ENCODE peak calls at places on chromosomes 3 and 15, in ten cellular contexts. D is AG04450, I is endodermal cell, F is heart left ventricle, K is prostate gland, X is GM12878, V is IMR-90, H is GM23248, P is neuronal stem cell, A is adipocyte. N is an unnamed sample.

GRCh38 chr3:177928156-177928555 is 608.1 kb upstream of the KCNMB2 start:
- DNase-seq in H (peak; percentile 82), P (no peak), A (peak; percentile 39), X (no peak), F (no peak), I (no peak), V (peak; percentile 51), K (no peak), D (no peak), N (no peak)

GRCh38 chr15:90248760-90249122 is 615 bp upstream of the TTLL13 start:
- DNase-seq in F (no peak), A (no peak), D (no peak), I (no peak), K (no peak), P (no peak), H (no peak), V (no peak), X (no peak), N (no peak)

GRCh38 chr3:173019378-173019777 is 121.7 kb downstream of the SPATA16 start:
- DNase-seq in K (no peak), X (no peak), D (no peak), H (no peak), P (no peak), V (no peak), I (no peak), F (no peak), A (no peak), N (no peak)

GRCh38 chr15:68310811-68311463 is 33.4 kb downstream of the FEM1B start:
- DNase-seq in X (no peak), K (no peak), H (no peak), I (peak; percentile 46), D (no peak), P (no peak), A (no peak), F (no peak), V (no peak), N (no peak)

GRCh38 chr15:57692709-57693108 is 13.8 kb upstream of the POLR2M start:
- DNase-seq in P (no peak), X (no peak), I (no peak), D (no peak), H (peak; percentile 47), A (peak; percentile 72), V (peak; percentile 12), F (no peak), K (peak; percentile 6), N (no peak)

GRCh38 chr3:119323401-119324107 is 29.4 kb downstream of the ARHGAP31 start:
- DNase-seq in X (no peak), D (no peak), A (no peak), I (peak; percentile 80), H (no peak), P (no peak), V (no peak), F (no peak), K (no peak), N (no peak)

GRCh38 chr3:17602126-17602525 is 140.3 kb downstream of the TBC1D5 start:
- DNase-seq in F (no peak), I (no peak), K (no peak), H (peak; percentile 4), P (no peak), X (no peak), A (no peak), D (no peak), V (peak; percentile 52), N (no peak)

GRCh38 chr3:79558943-79559342 is 208.9 kb downstream of the ROBO1 start:
- DNase-seq in F (no peak), P (no peak), A (no peak), V (no peak), X (no peak), H (no peak), D (no peak), I (no peak), K (no peak), N (no peak)

GRCh38 chr15:48285329-48286214 is 45.7 kb upstream of the DUT start:
- DNase-seq in F (no peak), P (peak; percentile 65), K (peak; percentile 81), D (peak; percentile 82), I (peak; percentile 84), A (peak; percentile 92), V (peak; percentile 92), H (peak; percentile 77), X (peak; percentile 38), N (peak; percentile 74)

GRCh38 chr3:103365467-103365866 is 930.7 kb downstream of the ZPLD1 start:
- DNase-seq in I (no peak), V (no peak), H (no peak), K (no peak), A (no peak), P (no peak), F (no peak), D (no peak), X (no peak), N (no peak)

GRCh38 chr3:157063926-157064325 is 96.0 kb downstream of the CCNL1 start:
- DNase-seq in D (no peak), A (peak; percentile 68), H (no peak), F (no peak), P (no peak), V (peak; percentile 43), I (no peak), X (no peak), K (no peak), N (peak; percentile 50)

DNA sequence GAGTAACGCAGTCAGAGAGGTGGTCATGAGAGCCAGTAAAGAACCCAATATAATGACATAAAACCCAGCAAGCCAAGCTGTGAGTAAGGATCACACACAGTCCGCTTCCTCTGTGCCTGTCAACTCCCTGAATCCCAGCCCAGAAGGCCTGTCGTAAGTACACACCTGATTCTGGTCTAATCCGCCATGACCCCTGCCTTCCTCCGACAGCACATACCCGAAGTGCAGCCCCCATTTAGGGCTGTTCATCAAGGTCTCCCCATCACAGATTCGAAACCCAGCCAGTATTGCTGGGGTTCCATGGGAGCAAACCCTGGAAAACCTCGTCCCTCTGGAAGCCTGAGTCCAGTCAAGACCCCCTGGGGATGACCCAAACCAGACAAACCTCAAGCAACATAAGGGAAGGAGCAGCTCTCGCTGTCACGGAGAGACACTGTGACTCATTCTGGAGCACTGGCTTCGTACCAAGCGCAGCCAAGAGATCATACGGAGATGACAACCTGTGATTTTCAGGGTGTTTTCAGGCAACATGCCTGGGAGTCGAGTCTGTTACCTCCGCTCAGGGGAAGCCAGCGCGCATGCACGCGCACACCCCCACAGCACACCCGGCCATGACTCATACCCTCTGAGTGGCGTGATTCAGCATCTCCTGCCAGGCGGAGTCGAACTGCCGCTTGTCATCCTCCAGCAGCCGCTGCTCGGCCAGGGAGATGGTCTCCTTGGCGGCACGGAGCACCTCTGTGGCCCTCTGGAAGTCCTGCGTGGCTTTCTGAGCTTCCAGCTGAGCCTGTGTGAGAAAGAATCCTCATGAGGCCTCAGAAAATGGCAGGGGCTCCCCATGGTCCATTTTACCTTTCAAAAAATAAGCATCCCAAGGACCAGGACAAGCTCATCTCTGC is 63.0 kb downstream of the SH3BP5 start:
- DNase-seq in D (peak; percentile 76), I (peak; percentile 73), X (no peak), K (no peak), P (no peak), H (peak; percentile 99), V (peak; percentile 96), F (peak; percentile 89), A (peak; percentile 27), N (peak; percentile 92)
- H3K4me3 ChIP-seq in D (no peak overlapping the region), I (no peak overlapping the region), X (no peak overlapping the region), K (no peak overlapping the region), P (no peak overlapping the region), H (peak overlapping the region; percentile 29), V (no peak overlapping the region), F (no peak overlapping the region), A (peak overlapping the region; percentile 48), N (peak overlapping the region; percentile 6)

GRCh38 chr15:39669671-39670070 is 88.8 kb downstream of the THBS1 start:
- DNase-seq in X (no peak), I (no peak), V (no peak), D (no peak), A (no peak), F (no peak), H (no peak), K (no peak), P (no peak), N (no peak)
- H3K9me3 ChIP-seq in X (no peaks in the 10 kb centered on the region), I (no peaks in the 10 kb centered on the region), V (no peaks in the 10 kb centered on the region), D (no peaks in the 10 kb centered on the region), A (no peaks in the 10 kb centered on the region), F (no peaks in the 10 kb centered on the region), H (no peaks in the 10 kb centered on the region), K (no peaks in the 10 kb centered on the region), P (no peaks in the 10 kb centered on the region), N (no peaks in the 10 kb centered on the region)

GRCh38 chr15:83064859-83065258 is 2.2 kb downstream of the BTBD1 start:
- DNase-seq in A (peak; percentile 23), V (peak; percentile 37), P (no peak), I (no peak), K (no peak), F (no peak), X (no peak), H (peak; percentile 64), D (no peak), N (no peak)
- H3K4me3 ChIP-seq in A (peak overlapping the region; percentile 94), V (peak overlapping the region; percentile 30), P (peak overlapping the region; percentile 71), I (peak overlapping the region; percentile 95), K (no peak overlapping the region), F (no peak overlapping the region), X (peak overlapping the region; percentile 96), H (peak overlapping the region; percentile 81), D (peak overlapping the region; percentile 89), N (peak overlapping the region; percentile 80)

GRCh38 chr3:52786330-52787215 is 8.0 kb upstream of the ITIH3 start:
- DNase-seq in V (no peak), K (no peak), P (no peak), D (no peak), F (peak; percentile 2), X (no peak), H (no peak), I (no peak), A (no peak), N (no peak)
- H3K9me3 ChIP-seq in V (no peaks in the 10 kb centered on the region), K (no peaks in the 10 kb centered on the region), P (no peaks in the 10 kb centered on the region), D (no peaks in the 10 kb centered on the region), F (no peaks in the 10 kb centered on the region), X (no peaks in the 10 kb centered on the region), H (no peaks in the 10 kb centered on the region), I (no peaks in the 10 kb centered on the region), A (no peaks in the 10 kb centered on the region), N (no peaks in the 10 kb centered on the region)

N was measured in MG63.